ENCODE peak calls at places on chromosomes 1 and 21, in six cellular contexts. U, J, R, S, V and B are unnamed samples.

GRCh38 chr1:78619803-78620579 is at the start of gene IFI44L:
- DNase-seq in V (no peak), U (peak), J (peak), S (peak), R (no peak), B (peak)

GRCh38 chr1:231590453-231591198 is 36.0 kb upstream of the DISC1 start:
- DNase-seq in U (peak), R (peak), V (peak), S (peak), J (peak), B (peak)

GRCh38 chr1:151775894-151776664 is 12.8 kb upstream of the MRPL9 start:
- DNase-seq in S (no peak), U (no peak), V (no peak), J (no peak), R (no peak), B (no peak)

GRCh38 chr1:239302716-239303115 is 83.7 kb upstream of the CHRM3 start:
- DNase-seq in S (no peak), R (no peak), V (no peak), U (no peak), J (no peak), B (no peak)

GRCh38 chr21:46111857-46112730 is 14.2 kb downstream of the COL6A2 start:
- DNase-seq in U (no peak), J (no peak), S (peak), V (no peak), R (no peak), B (peak)

GRCh38 chr1:29245876-29246275 is 9.6 kb downstream of the PTPRU start:
- DNase-seq in U (peak), R (no peak), V (peak), S (no peak), J (peak), B (peak)

GRCh38 chr1:215292906-215293305 is 210.4 kb downstream of the KCNK2 start:
- DNase-seq in U (no peak), V (no peak), S (no peak), J (no peak), R (no peak), B (no peak)

GRCh38 chr1:118204648-118205047 is 19.6 kb upstream of the SPAG17 start:
- DNase-seq in V (no peak), S (no peak), J (no peak), R (no peak), U (no peak), B (no peak)

GRCh38 chr21:44653123-44653522 is 1.3 kb downstream of the KRTAP12-4 start:
- DNase-seq in R (no peak), J (no peak), V (no peak), S (no peak), U (no peak), B (no peak)

GRCh38 chr1:208410409-208410808 is 166.2 kb upstream of the PLXNA2 start:
- DNase-seq in R (no peak), V (no peak), U (no peak), S (no peak), J (no peak), B (no peak)

GRCh38 chr1:94855307-94855700 is 35.1 kb downstream of the SLC44A3 start:
- DNase-seq in S (no peak), U (peak), J (no peak), V (no peak), R (no peak), B (no peak)

GRCh38 chr1:162035241-162035640 is 11.6 kb upstream of the OLFML2B start:
- DNase-seq in J (peak), S (no peak), R (no peak), V (no peak), U (no peak), B (peak)

GRCh38 chr1:94395748-94396309 is 22.4 kb upstream of the ABCD3 start:
- DNase-seq in V (no peak), S (no peak), J (no peak), R (no peak), U (no peak), B (no peak)

GRCh38 chr1:41221995-41222991 is 19.8 kb downstream of the SCMH1 start:
- DNase-seq in S (no peak), V (no peak), R (no peak), J (peak), U (no peak), B (no peak)

GRCh38 chr1:15154480-15155036 is 1.0 kb downstream of the TMEM51 start:
- DNase-seq in U (no peak), J (peak), R (peak), S (no peak), V (peak), B (peak)

GRCh38 chr1:56806804-56807203 is 12.4 kb downstream of the FYB2 start:
- DNase-seq in S (no peak), V (no peak), U (no peak), J (no peak), R (no peak), B (no peak)

GRCh38 chr1:88327391-88328267 is 356.4 kb upstream of the PKN2 start:
- DNase-seq in S (no peak), R (no peak), J (peak), U (peak), V (no peak), B (peak)